ENCODE peak calls at places on chromosome 6, in eight cellular contexts. One of them, this sample, is unnamed.

GRCh38 chr6:166553563-166554271 is 32.8 kb downstream of the RAMACL start:
- DNase-seq in kidney epithelial cell: no peak
- DNase-seq in PC-9: no peak
- DNase-seq in B cell: no peak
- DNase-seq in OCI-LY7: no peak
- DNase-seq in BJ: peak
- DNase-seq in lower lobe of right lung: no peak
- DNase-seq in progenitor cell of endocrine pancreas: no peak
- DNase-seq in this sample: no peak

GRCh38 chr6:53014744-53015143 is 19.7 kb upstream of the GSTA4 start:
- DNase-seq in OCI-LY7: no peak
- DNase-seq in B cell: no peak
- DNase-seq in lower lobe of right lung: no peak
- DNase-seq in kidney epithelial cell: no peak
- DNase-seq in PC-9: no peak
- DNase-seq in progenitor cell of endocrine pancreas: no peak
- DNase-seq in BJ: peak
- DNase-seq in this sample: no peak

GRCh38 chr6:89204096-89204495 is 13.1 kb downstream of the GABRR1 start:
- DNase-seq in kidney epithelial cell: no peak
- DNase-seq in lower lobe of right lung: no peak
- DNase-seq in PC-9: no peak
- DNase-seq in OCI-LY7: no peak
- DNase-seq in progenitor cell of endocrine pancreas: no peak
- DNase-seq in BJ: no peak
- DNase-seq in B cell: no peak
- DNase-seq in this sample: no peak

GRCh38 chr6:127404594-127405178 is 54.5 kb downstream of the KIAA0408 start:
- DNase-seq in lower lobe of right lung: no peak
- DNase-seq in progenitor cell of endocrine pancreas: no peak
- DNase-seq in B cell: no peak
- DNase-seq in kidney epithelial cell: no peak
- DNase-seq in OCI-LY7: no peak
- DNase-seq in BJ: no peak
- DNase-seq in PC-9: no peak
- DNase-seq in this sample: no peak

GRCh38 chr6:129501401-129502051 is 208.5 kb downstream of the ARHGAP18 start:
- DNase-seq in lower lobe of right lung: peak
- DNase-seq in OCI-LY7: no peak
- DNase-seq in BJ: peak
- DNase-seq in kidney epithelial cell: peak
- DNase-seq in B cell: no peak
- DNase-seq in PC-9: peak
- DNase-seq in progenitor cell of endocrine pancreas: no peak
- DNase-seq in this sample: no peak

GRCh38 chr6:64085126-64085525 is 449.5 kb downstream of the PHF3 start:
- DNase-seq in BJ: no peak
- DNase-seq in kidney epithelial cell: no peak
- DNase-seq in lower lobe of right lung: no peak
- DNase-seq in B cell: no peak
- DNase-seq in OCI-LY7: no peak
- DNase-seq in progenitor cell of endocrine pancreas: no peak
- DNase-seq in PC-9: no peak
- DNase-seq in this sample: no peak

GRCh38 chr6:24489881-24490280 is 503 bp upstream of the GPLD1 start:
- DNase-seq in BJ: no peak
- DNase-seq in PC-9: no peak
- DNase-seq in lower lobe of right lung: no peak
- DNase-seq in OCI-LY7: no peak
- DNase-seq in progenitor cell of endocrine pancreas: no peak
- DNase-seq in B cell: no peak
- DNase-seq in kidney epithelial cell: no peak
- DNase-seq in this sample: no peak

GRCh38 chr6:127102299-127102698 is 16.2 kb upstream of the RSPO3 start:
- DNase-seq in OCI-LY7: no peak
- DNase-seq in kidney epithelial cell: peak
- DNase-seq in lower lobe of right lung: no peak
- DNase-seq in B cell: no peak
- DNase-seq in progenitor cell of endocrine pancreas: no peak
- DNase-seq in PC-9: no peak
- DNase-seq in BJ: peak
- DNase-seq in this sample: no peak

GRCh38 chr6:146902846-146903245 is 301.4 kb upstream of the STXBP5 start:
- DNase-seq in OCI-LY7: no peak
- DNase-seq in progenitor cell of endocrine pancreas: no peak
- DNase-seq in PC-9: no peak
- DNase-seq in B cell: no peak
- DNase-seq in BJ: no peak
- DNase-seq in lower lobe of right lung: no peak
- DNase-seq in kidney epithelial cell: no peak
- DNase-seq in this sample: no peak

GRCh38 chr6:146898888-146899227 is 300.1 kb downstream of the ADGB start:
- DNase-seq in B cell: no peak
- DNase-seq in progenitor cell of endocrine pancreas: no peak
- DNase-seq in PC-9: no peak
- DNase-seq in lower lobe of right lung: no peak
- DNase-seq in OCI-LY7: no peak
- DNase-seq in BJ: no peak
- DNase-seq in kidney epithelial cell: no peak
- DNase-seq in this sample: no peak

GRCh38 chr6:146905313-146905712 is 298.9 kb upstream of the STXBP5 start:
- DNase-seq in lower lobe of right lung: no peak
- DNase-seq in B cell: no peak
- DNase-seq in BJ: peak
- DNase-seq in OCI-LY7: no peak
- DNase-seq in kidney epithelial cell: no peak
- DNase-seq in progenitor cell of endocrine pancreas: no peak
- DNase-seq in PC-9: peak
- DNase-seq in this sample: no peak

GRCh38 chr6:146904596-146904995 is 299.6 kb upstream of the STXBP5 start:
- DNase-seq in B cell: no peak
- DNase-seq in BJ: no peak
- DNase-seq in lower lobe of right lung: no peak
- DNase-seq in progenitor cell of endocrine pancreas: no peak
- DNase-seq in PC-9: no peak
- DNase-seq in kidney epithelial cell: no peak
- DNase-seq in OCI-LY7: no peak
- DNase-seq in this sample: no peak

GRCh38 chr6:146901940-146902816 is 302.0 kb upstream of the STXBP5 start:
- DNase-seq in B cell: no peak
- DNase-seq in kidney epithelial cell: no peak
- DNase-seq in progenitor cell of endocrine pancreas: no peak
- DNase-seq in OCI-LY7: no peak
- DNase-seq in PC-9: no peak
- DNase-seq in BJ: no peak
- DNase-seq in lower lobe of right lung: no peak
- DNase-seq in this sample: no peak
- TF ChIP-seq CTCF in B cell: no peak
- TF ChIP-seq CTCF in kidney epithelial cell: no peak
- TF ChIP-seq CTCF in progenitor cell of endocrine pancreas: no peak
- TF ChIP-seq CTCF in OCI-LY7: peak
- TF ChIP-seq CTCF in PC-9: peak
- TF ChIP-seq CTCF in BJ: peak
- TF ChIP-seq CTCF in lower lobe of right lung: no peak
- TF ChIP-seq CTCF in this sample: no peak

GRCh38 chr6:139982652-139983051 is 608.2 kb upstream of the CITED2 start:
- DNase-seq in B cell: no peak
- DNase-seq in BJ: peak
- DNase-seq in kidney epithelial cell: no peak
- DNase-seq in PC-9: no peak
- DNase-seq in lower lobe of right lung: no peak
- DNase-seq in progenitor cell of endocrine pancreas: no peak
- DNase-seq in OCI-LY7: no peak
- DNase-seq in this sample: no peak
- TF ChIP-seq CTCF in B cell: no peak
- TF ChIP-seq CTCF in BJ: no peak
- TF ChIP-seq CTCF in kidney epithelial cell: no peak
- TF ChIP-seq CTCF in PC-9: no peak
- TF ChIP-seq CTCF in lower lobe of right lung: no peak
- TF ChIP-seq CTCF in progenitor cell of endocrine pancreas: no peak
- TF ChIP-seq CTCF in OCI-LY7: no peak
- TF ChIP-seq CTCF in this sample: no peak

DNA sequence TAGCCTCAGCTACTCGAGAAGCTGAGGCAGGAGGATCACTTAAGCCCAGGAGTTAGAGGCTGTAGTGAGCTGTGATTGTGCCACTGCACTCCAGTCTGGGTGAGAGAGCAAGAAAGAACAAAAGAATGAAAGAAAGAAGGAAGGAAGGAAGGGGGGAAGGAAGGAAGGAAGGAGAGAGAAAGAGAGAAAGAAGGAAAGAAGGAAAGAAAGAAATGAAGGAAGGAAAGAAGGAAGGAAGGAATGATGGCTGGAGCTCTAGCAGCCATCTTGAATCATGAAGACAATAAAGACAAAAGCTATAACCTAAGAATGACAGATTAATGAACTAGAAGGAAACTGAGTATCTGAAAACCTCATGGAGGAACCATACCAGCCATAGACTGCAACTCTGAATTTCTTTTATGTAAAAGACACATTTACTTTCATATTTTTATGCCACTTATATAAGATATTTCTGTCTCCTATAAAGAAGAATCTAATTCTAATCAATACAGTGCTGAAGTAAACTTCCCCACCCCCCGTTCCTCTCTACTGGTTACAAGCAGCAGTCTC is 522.3 kb upstream of the JARID2 start:
- DNase-seq in BJ: no peak
- DNase-seq in PC-9: no peak
- DNase-seq in B cell: no peak
- DNase-seq in OCI-LY7: no peak
- DNase-seq in progenitor cell of endocrine pancreas: no peak
- DNase-seq in kidney epithelial cell: no peak
- DNase-seq in lower lobe of right lung: no peak
- DNase-seq in this sample: no peak
- TF ChIP-seq CTCF in BJ: no peak
- TF ChIP-seq CTCF in PC-9: no peak
- TF ChIP-seq CTCF in B cell: no peak
- TF ChIP-seq CTCF in OCI-LY7: no peak
- TF ChIP-seq CTCF in progenitor cell of endocrine pancreas: no peak
- TF ChIP-seq CTCF in kidney epithelial cell: no peak
- TF ChIP-seq CTCF in lower lobe of right lung: no peak
- TF ChIP-seq CTCF in this sample: no peak

DNA sequence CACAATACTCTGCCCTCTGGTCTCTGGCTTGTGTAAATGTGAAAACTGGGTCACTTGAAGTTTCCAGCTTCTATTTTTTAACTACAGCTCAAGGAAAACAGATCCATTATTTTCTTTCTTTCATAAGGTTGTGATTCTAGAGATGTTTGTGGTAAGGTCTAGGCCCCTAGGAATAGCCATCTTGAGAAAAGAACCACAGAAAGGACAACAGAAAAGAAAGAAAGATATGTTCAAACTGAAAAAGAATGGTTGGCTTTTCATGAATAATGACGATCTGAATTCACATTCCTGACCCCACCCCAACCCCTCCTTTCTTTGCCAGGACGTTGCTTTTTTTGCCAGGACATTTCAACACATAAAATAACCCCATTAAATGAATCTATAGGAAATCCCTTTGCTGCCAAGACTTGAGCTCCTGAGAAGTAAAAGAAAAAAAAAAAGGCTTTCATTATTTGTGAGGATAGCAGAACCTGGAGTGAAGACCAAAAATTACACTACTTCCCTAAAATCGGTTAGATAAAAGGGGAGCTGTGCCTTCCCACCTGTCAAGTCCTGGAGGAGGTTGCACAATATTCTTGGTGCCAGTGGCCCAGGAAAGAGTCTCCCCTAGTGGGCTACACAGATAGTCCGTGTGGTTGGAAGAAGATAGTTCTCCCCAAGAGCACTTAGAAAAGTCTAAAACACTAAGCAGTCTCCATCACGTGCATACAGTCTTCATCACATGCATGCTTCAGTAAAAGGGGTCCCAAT is 199.8 kb upstream of the FAM83B start:
- DNase-seq in kidney epithelial cell: no peak
- DNase-seq in progenitor cell of endocrine pancreas: no peak
- DNase-seq in lower lobe of right lung: no peak
- DNase-seq in OCI-LY7: no peak
- DNase-seq in PC-9: no peak
- DNase-seq in BJ: peak
- DNase-seq in B cell: no peak
- DNase-seq in this sample: no peak
- TF ChIP-seq CTCF in kidney epithelial cell: no peak
- TF ChIP-seq CTCF in progenitor cell of endocrine pancreas: no peak
- TF ChIP-seq CTCF in lower lobe of right lung: no peak
- TF ChIP-seq CTCF in OCI-LY7: no peak
- TF ChIP-seq CTCF in PC-9: no peak
- TF ChIP-seq CTCF in BJ: no peak
- TF ChIP-seq CTCF in B cell: no peak
- TF ChIP-seq CTCF in this sample: no peak

GRCh38 chr6:159969204-159969912 is 476 bp downstream of the IGF2R start:
- DNase-seq in OCI-LY7: peak
- DNase-seq in lower lobe of right lung: peak
- DNase-seq in BJ: no peak
- DNase-seq in B cell: peak
- DNase-seq in PC-9: peak
- DNase-seq in kidney epithelial cell: no peak
- DNase-seq in progenitor cell of endocrine pancreas: peak
- DNase-seq in this sample: peak
- TF ChIP-seq CTCF in OCI-LY7: no peak
- TF ChIP-seq CTCF in lower lobe of right lung: no peak
- TF ChIP-seq CTCF in BJ: peak
- TF ChIP-seq CTCF in B cell: no peak
- TF ChIP-seq CTCF in PC-9: no peak
- TF ChIP-seq CTCF in kidney epithelial cell: no peak
- TF ChIP-seq CTCF in progenitor cell of endocrine pancreas: peak
- TF ChIP-seq CTCF in this sample: no peak

DNA sequence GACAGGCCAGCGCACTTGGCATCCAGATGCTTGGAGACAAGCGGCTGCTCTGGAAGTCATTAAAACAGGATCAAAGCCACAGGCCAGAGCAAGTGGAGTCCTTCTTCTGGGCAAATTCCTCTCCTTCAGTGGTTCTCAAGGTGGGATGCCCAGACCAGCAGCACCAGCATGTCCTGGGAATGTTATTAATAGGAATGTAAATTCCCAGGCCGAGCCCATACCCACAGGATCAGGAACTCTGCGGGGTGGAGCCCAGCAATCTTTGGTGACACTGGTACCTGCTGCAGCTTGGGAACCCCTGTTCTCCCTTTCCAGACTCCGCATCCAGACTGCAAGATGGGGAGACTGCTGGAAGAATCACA is 44.6 kb downstream of the CPNE5 start:
- DNase-seq in OCI-LY7: no peak
- DNase-seq in progenitor cell of endocrine pancreas: no peak
- DNase-seq in kidney epithelial cell: no peak
- DNase-seq in lower lobe of right lung: no peak
- DNase-seq in BJ: no peak
- DNase-seq in B cell: no peak
- DNase-seq in PC-9: no peak
- DNase-seq in this sample: no peak
- TF ChIP-seq CTCF in OCI-LY7: no peak
- TF ChIP-seq CTCF in progenitor cell of endocrine pancreas: no peak
- TF ChIP-seq CTCF in kidney epithelial cell: no peak
- TF ChIP-seq CTCF in lower lobe of right lung: no peak
- TF ChIP-seq CTCF in BJ: no peak
- TF ChIP-seq CTCF in B cell: no peak
- TF ChIP-seq CTCF in PC-9: no peak
- TF ChIP-seq CTCF in this sample: no peak

DNA sequence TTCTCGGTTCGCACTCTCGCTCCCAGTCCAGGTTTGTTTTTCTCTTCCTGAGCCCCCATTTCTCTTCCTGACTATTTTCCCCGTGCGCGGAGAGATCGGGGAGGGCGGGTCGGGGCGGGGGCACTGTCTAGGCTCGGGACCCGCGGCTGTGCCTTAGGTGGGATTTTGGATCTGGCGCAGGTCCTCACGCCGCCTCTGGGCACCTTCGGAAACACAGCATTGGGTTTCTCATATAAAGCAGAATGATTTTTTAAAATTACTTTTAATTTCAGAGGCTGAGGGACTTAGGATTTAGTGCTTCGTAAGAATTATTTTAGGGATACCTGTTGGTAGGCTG is 324 bp downstream of the STX11 start:
- DNase-seq in progenitor cell of endocrine pancreas: peak
- DNase-seq in B cell: peak
- DNase-seq in OCI-LY7: peak
- DNase-seq in PC-9: no peak
- DNase-seq in lower lobe of right lung: peak
- DNase-seq in BJ: no peak
- DNase-seq in kidney epithelial cell: no peak
- DNase-seq in this sample: peak
- TF ChIP-seq CTCF in progenitor cell of endocrine pancreas: peak
- TF ChIP-seq CTCF in B cell: peak
- TF ChIP-seq CTCF in OCI-LY7: no peak
- TF ChIP-seq CTCF in PC-9: peak
- TF ChIP-seq CTCF in lower lobe of right lung: peak
- TF ChIP-seq CTCF in BJ: peak
- TF ChIP-seq CTCF in kidney epithelial cell: peak
- TF ChIP-seq CTCF in this sample: peak

This sample was measured in activated CD8-positive, alpha-beta T cell treated with anti-CD3 and anti-CD28 coated beads for 36 hours.